ENCODE peak calls at places on chromosomes 11 and 22, in five cellular contexts. C is amniotic stem cell; W is left cardiac atrium; P is effector memory CD8-positive, alpha-beta T cell; D is stomach. G is an unnamed sample.

GRCh38 chr11:84747871-84748270 is 879.3 kb downstream of the DLG2 start:
- DNase-seq in C (no peak), D (no peak), P (no peak), W (no peak), G (no peak)

GRCh38 chr11:83827940-83828554 is 541.9 kb upstream of the CCDC90B start:
- DNase-seq in P (no peak), C (peak), D (no peak), W (no peak), G (no peak)

GRCh38 chr11:15194671-15195415 is 80.1 kb downstream of the INSC start:
- DNase-seq in C (no peak), W (no peak), P (no peak), D (no peak), G (no peak)

GRCh38 chr22:41940853-41941765 is 5.8 kb downstream of the CENPM start:
- DNase-seq in C (peak), W (peak), P (peak), D (peak), G (peak)

GRCh38 chr11:31240340-31240904 is 129.1 kb downstream of the DCDC1 start:
- DNase-seq in W (no peak), D (no peak), P (no peak), C (no peak), G (no peak)

GRCh38 chr11:86152006-86152862 is 83.3 kb upstream of the PICALM start:
- DNase-seq in C (no peak), D (no peak), W (no peak), P (no peak), G (no peak)

GRCh38 chr11:115585361-115586024 is 81.3 kb upstream of the CADM1 start:
- DNase-seq in W (no peak), P (no peak), C (no peak), D (no peak), G (no peak)

GRCh38 chr11:8811571-8811970 is 99.4 kb upstream of the AKIP1 start:
- DNase-seq in W (no peak), C (no peak), P (no peak), D (no peak), G (no peak)

GRCh38 chr22:48566741-48567140 is 1260.9 kb downstream of the BRD1 start:
- DNase-seq in P (no peak), C (no peak), D (no peak), W (no peak), G (no peak)

GRCh38 chr11:60948251-60948650 is 3.7 kb downstream of the SLC15A3 start:
- DNase-seq in P (no peak), D (no peak), C (no peak), W (no peak), G (no peak)

GRCh38 chr11:77299528-77299993 is 1.9 kb downstream of the GDPD4 start:
- DNase-seq in C (no peak), W (no peak), D (peak), P (no peak), G (no peak)

GRCh38 chr11:35334385-35335090 is 84.8 kb downstream of the SLC1A2 start:
- DNase-seq in W (no peak), C (no peak), D (no peak), P (peak), G (no peak)

GRCh38 chr11:126146454-126147192 is 64.8 kb downstream of the RPUSD4 start:
- DNase-seq in P (no peak), W (no peak), D (no peak), C (no peak), G (no peak)

GRCh38 chr22:38260760-38261477 is 11.9 kb downstream of the TMEM184B start:
- DNase-seq in W (no peak), P (no peak), C (no peak), D (no peak), G (no peak)

GRCh38 chr11:126992065-126992803 is 8.3 kb downstream of the KIRREL3 start:
- DNase-seq in P (no peak), C (peak), D (no peak), W (no peak), G (no peak)

GRCh38 chr11:74726547-74727182 is 4.6 kb downstream of the CHRDL2 start:
- DNase-seq in D (peak), W (peak), P (peak), C (no peak), G (no peak)

GRCh38 chr11:122664188-122664587 is 8.7 kb downstream of the UBASH3B start:
- DNase-seq in D (no peak), C (no peak), W (no peak), P (no peak), G (no peak)

GRCh38 chr11:102709211-102709980 is 3.8 kb upstream of the MMP27 start:
- DNase-seq in C (no peak), P (no peak), W (no peak), D (no peak), G (no peak)

GRCh38 chr11:87007938-87008337 is 29.8 kb upstream of the TMEM135 start:
- DNase-seq in W (no peak), C (no peak), D (no peak), P (no peak), G (no peak)

GRCh38 chr11:128451651-128452470 is 135.5 kb downstream of the ETS1 start:
- DNase-seq in D (peak), P (no peak), W (peak), C (no peak), G (peak)

GRCh38 chr22:36085476-36086169 is 57.0 kb upstream of the RBFOX2 start:
- DNase-seq in C (no peak), P (no peak), D (no peak), W (no peak), G (no peak)

GRCh38 chr22:43851058-43851978 is 11.0 kb downstream of the SULT4A1 start:
- DNase-seq in D (no peak), P (no peak), C (no peak), W (no peak), G (no peak)

GRCh38 chr11:6888830-6889229 is 3.5 kb downstream of the OR2D2 start:
- DNase-seq in P (no peak), W (no peak), C (no peak), D (no peak), G (no peak)

GRCh38 chr11:68373810-68374501 is 61.6 kb downstream of the LRP5 start:
- DNase-seq in D (peak), P (no peak), C (no peak), W (peak), G (no peak)

GRCh38 chr22:26555478-26555877 is 34.5 kb downstream of the TPST2 start:
- DNase-seq in P (no peak), W (no peak), C (no peak), D (no peak), G (no peak)

GRCh38 chr22:45197606-45198462 is 34.1 kb downstream of the NUP50 start:
- DNase-seq in C (no peak), D (no peak), P (no peak), W (no peak), G (no peak)

GRCh38 chr11:120512727-120513435 is 1.3 kb downstream of the GRIK4 start:
- DNase-seq in D (peak), C (no peak), W (no peak), P (no peak), G (no peak)

GRCh38 chr11:64531906-64532312 is 59.1 kb upstream of the SLC22A12 start:
- DNase-seq in C (no peak), W (no peak), P (no peak), D (no peak), G (no peak)

GRCh38 chr11:68678031-68678441 is 6.3 kb upstream of the GAL start:
- DNase-seq in W (no peak), P (no peak), D (no peak), C (no peak), G (no peak)

GRCh38 chr11:96464695-96465307 is 75.0 kb downstream of the JRKL start:
- DNase-seq in D (no peak), C (peak), P (no peak), W (no peak), G (no peak)

GRCh38 chr11:76824980-76825725 is 35.6 kb upstream of the ACER3 start:
- DNase-seq in W (no peak), D (no peak), P (no peak), C (no peak), G (peak)

GRCh38 chr22:19848298-19849224 is 6.1 kb downstream of the GNB1L start:
- DNase-seq in W (no peak), C (no peak), P (no peak), D (peak), G (no peak)

GRCh38 chr11:119728226-119728626 is 774 bp downstream of the NECTIN1 start:
- DNase-seq in C (no peak), P (no peak), D (no peak), W (no peak), G (no peak)

GRCh38 chr11:40716344-40717178 is 742.9 kb downstream of the LRRC4C start:
- DNase-seq in D (no peak), P (no peak), W (no peak), C (no peak), G (no peak)